ENCODE peak calls at places on chromosomes 11 and 22, in six cellular contexts. One of them, this sample, is unnamed.

GRCh38 chr11:95149659-95150294 is 60.1 kb downstream of the ENDOD1 start:
- DNase-seq in progenitor cell of endocrine pancreas: peak
- DNase-seq in HS-27A: no peak
- DNase-seq in stromal cell of bone marrow: no peak
- DNase-seq in foreskin melanocyte: peak
- DNase-seq in activated CD4-positive, alpha-beta T cell treated with anti-CD3 and anti-CD28 coated beads for 36 hours: no peak
- DNase-seq in this sample: no peak

GRCh38 chr11:119339581-119340334 is 925 bp downstream of the C1QTNF5 start:
- DNase-seq in progenitor cell of endocrine pancreas: peak
- DNase-seq in foreskin melanocyte: no peak
- DNase-seq in HS-27A: no peak
- DNase-seq in stromal cell of bone marrow: no peak
- DNase-seq in activated CD4-positive, alpha-beta T cell treated with anti-CD3 and anti-CD28 coated beads for 36 hours: peak
- DNase-seq in this sample: peak

GRCh38 chr11:4921796-4922195 is 2.3 kb downstream of the OR51G1 start:
- DNase-seq in stromal cell of bone marrow: no peak
- DNase-seq in foreskin melanocyte: no peak
- DNase-seq in HS-27A: no peak
- DNase-seq in progenitor cell of endocrine pancreas: no peak
- DNase-seq in activated CD4-positive, alpha-beta T cell treated with anti-CD3 and anti-CD28 coated beads for 36 hours: no peak
- DNase-seq in this sample: no peak

GRCh38 chr11:74678591-74679512 is 52.4 kb downstream of the CHRDL2 start:
- DNase-seq in foreskin melanocyte: no peak
- DNase-seq in stromal cell of bone marrow: no peak
- DNase-seq in activated CD4-positive, alpha-beta T cell treated with anti-CD3 and anti-CD28 coated beads for 36 hours: no peak
- DNase-seq in HS-27A: no peak
- DNase-seq in progenitor cell of endocrine pancreas: no peak
- DNase-seq in this sample: no peak

GRCh38 chr22:23522642-23523251 is 57.3 kb downstream of the IGLL1 start:
- DNase-seq in activated CD4-positive, alpha-beta T cell treated with anti-CD3 and anti-CD28 coated beads for 36 hours: no peak
- DNase-seq in HS-27A: no peak
- DNase-seq in stromal cell of bone marrow: no peak
- DNase-seq in progenitor cell of endocrine pancreas: no peak
- DNase-seq in foreskin melanocyte: no peak
- DNase-seq in this sample: no peak

GRCh38 chr11:82233211-82233610 is 500.5 kb downstream of the FAM181B start:
- DNase-seq in HS-27A: no peak
- DNase-seq in activated CD4-positive, alpha-beta T cell treated with anti-CD3 and anti-CD28 coated beads for 36 hours: no peak
- DNase-seq in stromal cell of bone marrow: no peak
- DNase-seq in foreskin melanocyte: no peak
- DNase-seq in progenitor cell of endocrine pancreas: no peak
- DNase-seq in this sample: no peak

GRCh38 chr22:36334838-36335603 is 52.7 kb downstream of the MYH9 start:
- DNase-seq in HS-27A: no peak
- DNase-seq in progenitor cell of endocrine pancreas: no peak
- DNase-seq in stromal cell of bone marrow: no peak
- DNase-seq in foreskin melanocyte: peak
- DNase-seq in activated CD4-positive, alpha-beta T cell treated with anti-CD3 and anti-CD28 coated beads for 36 hours: peak
- DNase-seq in this sample: peak

GRCh38 chr11:2508793-2509192 is 64.0 kb downstream of the KCNQ1 start:
- DNase-seq in activated CD4-positive, alpha-beta T cell treated with anti-CD3 and anti-CD28 coated beads for 36 hours: no peak
- DNase-seq in foreskin melanocyte: no peak
- DNase-seq in stromal cell of bone marrow: no peak
- DNase-seq in progenitor cell of endocrine pancreas: no peak
- DNase-seq in HS-27A: no peak
- DNase-seq in this sample: no peak

GRCh38 chr11:75925785-75926164 is 110.8 kb downstream of the UVRAG start:
- DNase-seq in HS-27A: no peak
- DNase-seq in progenitor cell of endocrine pancreas: no peak
- DNase-seq in foreskin melanocyte: no peak
- DNase-seq in stromal cell of bone marrow: no peak
- DNase-seq in activated CD4-positive, alpha-beta T cell treated with anti-CD3 and anti-CD28 coated beads for 36 hours: no peak
- DNase-seq in this sample: no peak

This sample was measured in activated CD8-positive, alpha-beta T cell treated with anti-CD3 and anti-CD28 coated beads for 36 hours.